ENCODE peak calls at places on chromosomes 16 and 17, in six cellular contexts. A is breast epithelium, H is lower leg skin, X is adrenal gland, L is stomach, E is gastrocnemius medialis. O is an unnamed sample.

GRCh38 chr17:81250286-81251090 is 11.4 kb downstream of the NDUFAF8 start:
- DNase-seq in A (no peak), L (no peak), H (no peak), E (no peak), X (no peak), O (no peak)

GRCh38 chr17:78868391-78868790 is 27.8 kb upstream of the USP36 start:
- DNase-seq in L (no peak), X (no peak), A (no peak), E (no peak), H (no peak), O (no peak)

GRCh38 chr17:4938069-4938491 is 1.8 kb downstream of the SLC25A11 start:
- DNase-seq in E (no peak), A (no peak), L (no peak), X (no peak), H (no peak), O (no peak)

GRCh38 chr17:80168371-80168770 is 1.5 kb upstream of the CARD14 start:
- DNase-seq in L (no peak), E (no peak), X (no peak), A (no peak), H (no peak), O (no peak)

GRCh38 chr17:349666-350065 is 2.9 kb downstream of the RPH3AL start:
- DNase-seq in E (no peak), L (no peak), X (peak; percentile 55), A (no peak), H (no peak), O (no peak)

GRCh38 chr16:680967-681745 is 946 bp downstream of the STUB1 start:
- DNase-seq in E (peak; percentile 79), L (peak; percentile 51), X (peak; percentile 87), A (no peak), H (no peak), O (peak; percentile 65)

GRCh38 chr16:68460067-68460466 is 11.8 kb upstream of the SMPD3 start:
- DNase-seq in E (no peak), A (no peak), H (no peak), L (no peak), X (no peak), O (no peak)

GRCh38 chr17:75110307-75110937 is 653 bp downstream of the ARMC7 start:
- DNase-seq in E (no peak), L (peak; percentile 47), X (peak; percentile 42), H (no peak), A (no peak), O (peak; percentile 51)

GRCh38 chr16:59665618-59666220 is 931.6 kb upstream of the GOT2 start:
- DNase-seq in E (no peak), L (no peak), X (no peak), H (no peak), A (no peak), O (no peak)

GRCh38 chr17:2071421-2072281 is 16.7 kb downstream of the HIC1 start:
- DNase-seq in H (no peak), E (no peak), A (no peak), X (peak; percentile 71), L (no peak), O (no peak)

GRCh38 chr17:15398736-15399331 is 57.4 kb upstream of the TEKT3 start:
- DNase-seq in L (no peak), E (peak; percentile 80), A (peak; percentile 46), X (peak; percentile 77), H (peak; percentile 63), O (no peak)

GRCh38 chr16:50245417-50246298 is 20.7 kb upstream of the ADCY7 start:
- DNase-seq in H (peak; percentile 79), A (peak; percentile 16), L (peak; percentile 55), E (peak; percentile 43), X (no peak), O (peak; percentile 94)

GRCh38 chr17:69326302-69327059 is 452 bp downstream of the ABCA5 start:
- DNase-seq in H (peak; percentile 20), X (no peak), L (peak; percentile 25), A (no peak), E (no peak), O (no peak)

GRCh38 chr17:58365185-58365979 is 13.4 kb upstream of the SUPT4H1 start:
- DNase-seq in X (no peak), L (no peak), A (no peak), E (no peak), H (no peak), O (no peak)

GRCh38 chr16:22194707-22195444 is 11.2 kb upstream of the EEF2K start:
- DNase-seq in L (no peak), H (no peak), A (no peak), E (no peak), X (no peak), O (no peak)

GRCh38 chr17:39357978-39358377 is 43.4 kb downstream of the FBXL20 start:
- DNase-seq in L (peak; percentile 17), E (no peak), A (no peak), H (no peak), X (no peak), O (no peak)

GRCh38 chr17:74499992-74500391 is 31.3 kb downstream of the CD300LB start:
- DNase-seq in A (no peak), X (no peak), E (no peak), L (no peak), H (no peak), O (no peak)

GRCh38 chr17:63240106-63240505 is 206.0 kb downstream of the CYB561 start:
- DNase-seq in H (no peak), L (no peak), A (no peak), X (no peak), E (no peak), O (no peak)

GRCh38 chr17:41302981-41303380 is 330 bp upstream of the KRTAP29-1 start:
- DNase-seq in E (no peak), A (no peak), L (no peak), H (no peak), X (no peak), O (no peak)

GRCh38 chr16:20799599-20799998 is 6.7 kb downstream of the ERI2 start:
- DNase-seq in A (no peak), E (no peak), H (no peak), L (no peak), X (no peak), O (no peak)

GRCh38 chr16:72427786-72428480 is 256.0 kb upstream of the PMFBP1 start:
- DNase-seq in X (no peak), H (no peak), A (no peak), L (no peak), E (no peak), O (no peak)
- TF ChIP-seq POLR2A in X (no peak), H (no peak), A (no peak), L (no peak), E (no peak), O (no peak)

GRCh38 chr17:21213491-21214014 is 408 bp downstream of the TMEM11 start:
- DNase-seq in E (no peak), L (peak; percentile 47), A (no peak), H (no peak), X (peak; percentile 51), O (peak; percentile 80)

GRCh38 chr17:21214777-21215541 is 998 bp upstream of the TMEM11 start:
- DNase-seq in H (no peak), E (no peak), A (no peak), X (no peak), L (no peak), O (peak; percentile 43)

GRCh38 chr17:21213005-21213404 is 956 bp downstream of the TMEM11 start:
- DNase-seq in X (no peak), L (no peak), H (no peak), A (no peak), E (no peak), O (no peak)

GRCh38 chr17:21215935-21216334 is 2.0 kb upstream of the TMEM11 start:
- DNase-seq in A (no peak), H (no peak), X (no peak), L (no peak), E (no peak), O (peak; percentile 45)

DNA sequence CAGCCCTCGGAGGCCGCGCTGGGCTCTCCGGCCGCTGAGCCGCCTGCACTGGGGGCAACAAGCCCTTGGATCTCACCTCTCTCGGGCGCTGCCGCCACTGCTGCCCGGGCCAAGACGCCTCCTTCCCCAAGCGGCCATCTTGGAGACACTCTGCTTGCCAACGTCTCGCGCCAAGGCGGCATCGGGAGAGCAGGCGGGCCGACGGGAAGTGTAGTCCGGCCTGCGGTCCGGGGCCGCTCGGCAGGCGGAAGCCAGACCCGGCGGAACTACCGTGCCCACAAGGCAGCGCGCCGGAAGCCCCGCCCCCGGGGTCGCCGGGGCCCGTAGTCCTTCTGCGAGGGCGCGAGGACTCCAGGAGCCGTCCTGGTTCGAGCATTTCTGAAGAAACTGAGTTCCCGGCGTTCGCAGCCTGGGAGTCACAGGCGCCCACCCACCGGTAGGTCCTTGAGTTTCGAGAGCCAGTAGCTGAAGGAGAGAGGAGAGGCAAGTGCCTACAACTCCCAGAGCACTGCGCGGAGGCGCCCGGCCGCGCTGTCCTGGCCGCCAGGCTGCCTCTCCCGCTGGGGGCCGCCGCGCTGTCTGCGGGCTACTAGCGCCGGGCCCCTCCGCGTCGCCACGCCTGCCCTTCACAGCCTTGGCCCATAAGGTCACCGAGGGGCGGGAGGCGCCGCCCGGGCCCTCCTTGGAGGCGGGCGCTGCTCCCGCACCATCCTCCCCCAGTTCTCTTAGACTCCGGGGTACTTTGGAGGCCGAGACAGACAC is at the start of gene TMEM11:
- DNase-seq in A (peak; percentile 94), H (peak; percentile 94), L (peak; percentile 96), X (peak; percentile 96), E (peak; percentile 95), O (peak; percentile 96)
- TF ChIP-seq POLR2A in A (peak; percentile 54), H (no peak), L (peak; percentile 61), X (peak; percentile 34), E (peak; percentile 84), O (peak; percentile 71)

DNA sequence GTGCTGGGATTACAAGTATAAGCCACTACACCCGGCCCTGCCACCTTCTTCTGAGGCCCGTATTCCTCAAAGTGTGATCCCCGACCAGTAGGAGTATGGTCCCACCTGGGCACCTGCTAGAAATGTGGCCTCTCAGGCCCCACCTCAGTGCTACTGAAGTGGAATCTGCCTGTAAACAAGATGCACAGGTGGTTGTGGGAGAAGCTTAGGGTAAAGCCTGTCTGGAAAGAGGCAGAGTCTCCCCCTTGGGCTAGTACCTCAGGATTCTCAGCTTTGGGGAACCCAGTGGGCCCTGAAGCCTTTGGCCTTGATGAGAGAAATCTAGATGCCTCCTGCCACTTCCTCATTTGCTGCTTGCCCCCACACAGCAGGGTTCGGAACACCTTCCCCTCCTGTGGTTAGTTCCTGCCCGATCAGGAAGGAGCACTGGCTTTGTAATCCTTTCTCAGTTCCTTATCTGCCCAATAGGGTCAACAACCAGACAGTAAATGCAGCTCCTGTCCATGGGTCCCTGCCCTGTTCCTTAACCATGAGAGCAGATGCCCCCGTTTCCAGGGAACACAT is 25.2 kb downstream of the TK2 start:
- DNase-seq in H (no peak), E (no peak), X (no peak), A (no peak), L (no peak), O (peak; percentile 34)
- TF ChIP-seq POLR2A in H (no peak), E (no peak), X (no peak), A (no peak), L (no peak), O (no peak)

GRCh38 chr17:57269598-57270255 is 13.4 kb downstream of the MSI2 start:
- DNase-seq in X (no peak), H (no peak), A (no peak), L (no peak), E (no peak), O (peak; percentile 8)

GRCh38 chr17:57270801-57271245 is 14.5 kb downstream of the MSI2 start:
- DNase-seq in L (no peak), E (no peak), X (no peak), H (no peak), A (no peak), O (no peak)

GRCh38 chr17:57274162-57274561 is 17.8 kb downstream of the MSI2 start:
- DNase-seq in L (no peak), A (no peak), H (no peak), X (no peak), E (no peak), O (no peak)

GRCh38 chr17:57273471-57273870 is 17.1 kb downstream of the MSI2 start:
- DNase-seq in E (no peak), X (no peak), H (no peak), L (no peak), A (no peak), O (no peak)

GRCh38 chr17:57271821-57272220 is 15.5 kb downstream of the MSI2 start:
- DNase-seq in L (no peak), X (no peak), E (no peak), H (no peak), A (no peak), O (no peak)
- TF ChIP-seq POLR2A in L (no peak), X (no peak), E (no peak), H (no peak), A (no peak), O (no peak)